ENCODE peak calls at places on chromosomes 12 and 14, in nine cellular contexts. Q, T, D, Z, B, V, W, K and L are unnamed samples.

GRCh38 chr12:52191841-52192791 is at the start of gene KRT80:
- DNase-seq in Q (no peak), T (peak), D (peak), Z (peak), B (peak), V (peak), W (peak), K (peak), L (peak)

GRCh38 chr12:54890339-54890738 is 36.0 kb downstream of the MUCL1 start:
- DNase-seq in Q (no peak), T (no peak), D (no peak), Z (no peak), B (no peak), V (no peak), W (no peak), K (peak), L (no peak)

GRCh38 chr12:20641127-20641526 is 54.0 kb upstream of the SLCO1C1 start:
- DNase-seq in Q (no peak), T (no peak), D (no peak), Z (no peak), B (no peak), V (no peak), W (no peak), K (no peak), L (no peak)

GRCh38 chr12:93016752-93017350 is 87.8 kb upstream of the EEA1 start:
- DNase-seq in Q (no peak), T (no peak), D (no peak), Z (no peak), B (no peak), V (no peak), W (no peak), K (peak), L (no peak)

GRCh38 chr12:82740129-82741000 is 53.7 kb downstream of the TMTC2 start:
- DNase-seq in Q (no peak), T (no peak), D (no peak), Z (no peak), B (peak), V (peak), W (peak), K (no peak), L (peak)

GRCh38 chr12:110637869-110638441 is 24.0 kb downstream of the TCTN1 start:
- DNase-seq in Q (no peak), T (no peak), D (no peak), Z (no peak), B (no peak), V (no peak), W (no peak), K (no peak), L (no peak)

GRCh38 chr12:112543666-112544185 is 125.0 kb downstream of the PTPN11 start:
- DNase-seq in Q (no peak), T (no peak), D (no peak), Z (no peak), B (no peak), V (no peak), W (no peak), K (peak), L (no peak)

GRCh38 chr12:25583545-25583944 is 30.5 kb upstream of the LMNTD1 start:
- DNase-seq in Q (no peak), T (no peak), D (no peak), Z (no peak), B (peak), V (no peak), W (no peak), K (peak), L (no peak)

GRCh38 chr12:108560752-108561719 is at the start of gene SART3:
- DNase-seq in Q (peak), T (peak), D (peak), Z (peak), B (peak), V (peak), W (peak), K (peak), L (peak)

GRCh38 chr12:132904718-132905328 is 17.4 kb upstream of the CHFR start:
- DNase-seq in Q (peak), T (peak), D (peak), Z (peak), B (peak), V (no peak), W (no peak), K (peak), L (no peak)

GRCh38 chr12:13347241-13348043 is 150.9 kb downstream of the EMP1 start:
- DNase-seq in Q (no peak), T (no peak), D (no peak), Z (peak), B (peak), V (peak), W (peak), K (peak), L (peak)

GRCh38 chr14:72946491-72946890 is 20.2 kb downstream of the DCAF4 start:
- DNase-seq in Q (no peak), T (no peak), D (no peak), Z (no peak), B (peak), V (no peak), W (no peak), K (no peak), L (no peak)